ENCODE peak calls at places on chromosomes 7 and 10, in seven cellular contexts. D is CD8-positive, alpha-beta T cell; E is cardiac muscle cell; R is keratinocyte; V is colonic mucosa; J is lung; Y is IMR-90. W is an unnamed sample. For H3K27me3, the result is how much of the 10 kb centered on the place peaks cover.

GRCh38 chr7:155560982-155561686 is 14.8 kb upstream of the CNPY1 start:
- DNase-seq in E (no peak), R (no peak), J (no peak), V (no peak), D (no peak), Y (no peak), W (no peak)

GRCh38 chr7:67343114-67343513 is 346.5 kb downstream of the TYW1 start:
- DNase-seq in D (no peak), E (no peak), R (no peak), J (no peak), Y (no peak), V (no peak), W (no peak)

GRCh38 chr7:111408726-111409125 is 153.6 kb downstream of the IMMP2L start:
- DNase-seq in J (no peak), D (no peak), R (no peak), V (no peak), E (no peak), Y (no peak), W (no peak)

GRCh38 chr10:103395754-103396066 is 565 bp downstream of the ATP5MK start:
- DNase-seq in Y (peak), J (no peak), D (no peak), E (peak), R (no peak), V (no peak), W (no peak)

GRCh38 chr10:43944742-43945730 is 296.4 kb upstream of the ZNF32 start:
- DNase-seq in Y (no peak), J (peak), E (peak), R (no peak), V (no peak), D (no peak), W (no peak)

GRCh38 chr7:24158976-24159375 is 125.0 kb upstream of the NPY start:
- DNase-seq in Y (no peak), E (no peak), D (no peak), R (no peak), V (no peak), J (no peak), W (no peak)

GRCh38 chr7:70131807-70132565 is 533.7 kb downstream of the AUTS2 start:
- DNase-seq in D (no peak), V (no peak), R (no peak), J (no peak), Y (no peak), E (no peak), W (no peak)

GRCh38 chr7:123749537-123749857 is 694 bp upstream of the WASL start:
- DNase-seq in R (no peak), V (peak), E (no peak), D (no peak), J (no peak), Y (peak), W (no peak)

GRCh38 chr10:99331207-99331803 is 2.1 kb downstream of the CNNM1 start:
- DNase-seq in V (no peak), E (peak), Y (peak), R (no peak), D (no peak), J (no peak), W (no peak)

GRCh38 chr7:46356365-46356764 is 435.3 kb upstream of the IGFBP3 start:
- DNase-seq in V (no peak), R (no peak), Y (no peak), E (no peak), D (no peak), J (no peak), W (no peak)

DNA sequence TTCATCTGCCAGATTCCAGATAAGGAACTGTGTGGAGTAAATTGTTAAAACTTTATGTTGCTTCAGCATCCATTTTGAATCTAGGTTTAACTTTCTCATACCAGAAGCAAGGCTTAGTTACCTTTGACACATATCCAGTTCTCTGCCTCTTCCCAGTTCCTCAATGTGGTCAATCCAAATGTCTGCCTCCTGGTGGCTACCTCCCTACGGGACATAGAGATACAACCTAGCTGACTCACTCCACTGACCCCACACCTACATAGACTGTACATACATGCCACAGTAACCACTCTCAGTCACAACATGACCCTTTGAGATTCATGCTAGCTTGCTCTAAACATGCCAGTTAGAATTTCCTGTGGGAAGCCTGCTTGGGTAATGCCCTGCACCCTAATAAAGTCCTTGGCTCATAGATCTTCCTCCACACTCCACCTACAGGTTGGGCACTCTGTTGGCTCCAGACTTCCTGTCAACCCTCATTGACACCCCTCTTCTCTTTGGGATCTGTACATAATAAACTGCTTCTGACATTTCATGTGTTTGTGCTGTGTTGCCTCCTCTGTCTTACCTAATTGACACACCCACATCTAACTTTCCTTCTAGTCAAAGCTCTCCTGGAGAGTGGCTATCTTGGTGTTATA is 278.1 kb downstream of the HTR7 start:
- DNase-seq in J (no peak), R (no peak), D (no peak), E (no peak), Y (peak), V (no peak), W (no peak)
- TF ChIP-seq CTCF in J (no peak), R (peak), D (no peak), E (peak), Y (peak), V (no peak), W (peak)

GRCh38 chr7:128160296-128160695 is 80.8 kb upstream of the LEP start:
- DNase-seq in Y (no peak), D (no peak), J (no peak), V (no peak), E (no peak), R (no peak), W (no peak)
- H3K27me3 ChIP-seq in Y (under half), D (under half), J (under half), V (under half), E (half or more), R (under half), W (under half)

GRCh38 chr7:55134786-55135185 is 116.0 kb downstream of the EGFR start:
- DNase-seq in R (no peak), E (no peak), V (no peak), J (peak), D (no peak), Y (peak), W (no peak)

GRCh38 chr7:55132550-55132889 is 113.7 kb downstream of the EGFR start:
- DNase-seq in J (no peak), E (no peak), Y (no peak), D (no peak), V (no peak), R (peak), W (no peak)

GRCh38 chr7:55135462-55135861 is 116.6 kb downstream of the EGFR start:
- DNase-seq in V (no peak), J (no peak), Y (no peak), D (no peak), E (no peak), R (no peak), W (no peak)

GRCh38 chr7:55132890-55133551 is 114.2 kb downstream of the EGFR start:
- DNase-seq in E (no peak), D (no peak), Y (peak), R (peak), J (peak), V (no peak), W (peak)

GRCh38 chr7:55133630-55134392 is 115.0 kb downstream of the EGFR start:
- DNase-seq in D (no peak), V (no peak), Y (peak), R (no peak), J (peak), E (peak), W (peak)
- TF ChIP-seq CTCF in D (no peak), V (no peak), Y (peak), R (no peak), J (no peak), E (no peak), W (no peak)

GRCh38 chr7:12569673-12570072 is 847 bp upstream of the SCIN start:
- DNase-seq in D (no peak), R (no peak), J (no peak), E (no peak), V (no peak), Y (no peak), W (no peak)
- H3K27me3 ChIP-seq in D (under half), R (under half), J (under half), E (half or more), V (under half), Y (under half), W (under half)

GRCh38 chr10:89468625-89469024 is 54.3 kb downstream of the IFIT5 start:
- DNase-seq in J (no peak), D (no peak), Y (no peak), E (no peak), R (no peak), V (no peak), W (no peak)

GRCh38 chr10:89463846-89464537 is 49.6 kb downstream of the IFIT5 start:
- DNase-seq in E (peak), Y (no peak), V (no peak), J (no peak), R (no peak), D (no peak), W (no peak)

GRCh38 chr10:89465196-89465595 is 50.8 kb downstream of the IFIT5 start:
- DNase-seq in V (no peak), E (no peak), J (no peak), Y (peak), D (no peak), R (no peak), W (no peak)

GRCh38 chr10:89469517-89469916 is 55.1 kb downstream of the IFIT5 start:
- DNase-seq in D (no peak), Y (no peak), V (no peak), R (no peak), E (no peak), J (no peak), W (no peak)

DNA sequence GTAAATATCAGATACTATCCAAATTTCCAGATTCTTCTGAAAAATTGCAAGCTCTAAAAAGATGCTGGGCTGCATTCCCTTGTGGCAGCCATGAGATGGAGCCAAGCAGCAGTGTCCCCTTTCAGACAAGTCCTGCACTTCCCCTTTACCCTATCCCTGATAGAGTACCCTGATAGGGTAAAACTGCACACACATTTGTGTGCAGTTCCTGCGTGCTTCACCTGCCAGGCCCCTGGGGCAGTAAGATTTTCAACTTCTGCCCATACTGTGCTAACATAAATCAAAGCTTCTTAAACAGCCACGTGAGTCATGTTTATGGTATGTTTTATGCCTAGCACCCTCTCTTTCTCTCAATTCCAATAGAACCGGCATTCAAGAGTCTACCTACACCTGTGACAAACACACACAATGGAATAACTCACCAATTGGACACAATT is 52.2 kb downstream of the IFIT5 start:
- DNase-seq in V (no peak), E (peak), J (no peak), R (peak), D (no peak), Y (peak), W (no peak)
- TF ChIP-seq CTCF in V (no peak), E (peak), J (no peak), R (peak), D (no peak), Y (peak), W (peak)

GRCh38 chr10:16527452-16527851 is 5.8 kb upstream of the C1QL3 start:
- DNase-seq in V (no peak), D (no peak), E (no peak), Y (no peak), R (no peak), J (no peak), W (no peak)
- H3K27me3 ChIP-seq in V (under half), D (under half), E (half or more), Y (under half), R (under half), J (under half), W (under half)

GRCh38 chr10:117188399-117188798 is 8.9 kb upstream of the KCNK18 start:
- DNase-seq in R (no peak), D (no peak), V (no peak), E (no peak), J (no peak), Y (no peak), W (no peak)
- TF ChIP-seq CTCF in R (no peak), D (no peak), V (no peak), E (no peak), J (no peak), Y (no peak), W (no peak)

GRCh38 chr7:44292876-44293560 is 32.4 kb downstream of the CAMK2B start:
- DNase-seq in Y (no peak), D (no peak), J (peak), E (no peak), R (no peak), V (peak), W (no peak)

GRCh38 chr7:44290250-44290616 is 35.2 kb downstream of the CAMK2B start:
- DNase-seq in V (no peak), J (no peak), D (no peak), E (no peak), Y (no peak), R (no peak), W (no peak)

GRCh38 chr7:44291066-44291732 is 34.2 kb downstream of the CAMK2B start:
- DNase-seq in Y (peak), D (no peak), R (no peak), E (no peak), V (no peak), J (peak), W (no peak)

GRCh38 chr7:44292418-44292817 is 33.0 kb downstream of the CAMK2B start:
- DNase-seq in J (no peak), R (no peak), E (no peak), D (no peak), Y (no peak), V (no peak), W (no peak)

DNA sequence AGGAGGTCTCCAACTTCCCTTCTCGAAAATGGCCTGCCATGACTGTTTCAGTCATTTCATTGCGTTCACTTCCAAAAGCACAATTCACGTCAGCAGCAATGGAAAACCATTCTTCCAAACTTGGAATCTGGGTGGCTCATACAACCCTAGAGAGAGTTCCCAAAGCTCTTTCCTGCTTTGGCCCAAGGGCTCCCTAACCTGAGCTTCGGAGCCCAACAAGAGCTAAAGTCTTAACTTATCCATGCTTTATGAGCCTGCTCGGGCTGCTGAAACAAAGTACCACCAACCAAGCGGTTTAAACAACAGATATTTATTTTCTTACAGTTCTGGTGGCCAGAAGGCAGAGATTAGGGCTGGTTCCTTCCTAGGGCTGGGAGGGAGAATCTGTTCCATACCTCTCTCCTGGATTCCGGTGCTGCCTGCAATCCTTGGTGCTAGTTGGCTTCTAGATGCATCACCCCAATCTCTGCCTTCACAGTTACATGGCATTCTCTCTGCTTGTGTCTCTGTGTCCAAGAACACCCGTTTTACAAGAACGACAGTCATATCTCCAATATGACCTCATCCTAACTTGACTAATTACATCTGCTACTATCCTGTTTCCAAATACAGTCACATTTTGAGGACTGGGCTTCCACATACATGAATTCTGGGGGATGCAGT is 33.5 kb downstream of the CAMK2B start:
- DNase-seq in D (no peak), E (no peak), R (no peak), Y (no peak), J (no peak), V (no peak), W (no peak)
- H3K27me3 ChIP-seq in D (under half), E (under half), R (under half), Y (under half), J (under half), V (under half), W (under half)

W was measured in BJ.